ENCODE peak calls at places on chromosomes 7 and 10, in six cellular contexts. E is GM12891, D is H1, T is K562, M is HepG2, O is GM12878. Q is an unnamed sample.

GRCh38 chr10:22816298-22816653 is 101.9 kb upstream of the PIP4K2A start:
- DNase-seq in E (no peak), D (no peak), T (no peak), M (no peak), O (no peak), Q (no peak)

GRCh38 chr10:167383-167782 is 32.1 kb downstream of the ZMYND11 start:
- DNase-seq in E (no peak), D (no peak), T (no peak), M (no peak), O (no peak), Q (no peak)

GRCh38 chr10:122044045-122044661 is 55.2 kb downstream of the TACC2 start:
- DNase-seq in E (no peak), D (no peak), T (no peak), M (peak; percentile 76), O (no peak), Q (no peak)

GRCh38 chr10:98608417-98608816 is 161.7 kb upstream of the HPS1 start:
- DNase-seq in E (no peak), D (no peak), T (no peak), M (no peak), O (no peak), Q (no peak)

GRCh38 chr10:35592421-35592820 is 12.7 kb upstream of the GJD4 start:
- DNase-seq in E (no peak), D (no peak), T (no peak), M (no peak), O (no peak), Q (no peak)

GRCh38 chr7:7564323-7564780 is 2.3 kb upstream of the MIOS start:
- DNase-seq in E (no peak), D (no peak), T (no peak), M (no peak), O (no peak), Q (no peak)

GRCh38 chr7:134470864-134471263 is 12.0 kb upstream of the AKR1B1 start:
- DNase-seq in E (no peak), D (no peak), T (no peak), M (peak; percentile 47), O (no peak), Q (no peak)

GRCh38 chr10:126459878-126460481 is 71.7 kb upstream of the ADAM12 start:
- DNase-seq in E (no peak), D (no peak), T (no peak), M (peak; percentile 38), O (no peak), Q (no peak)

GRCh38 chr7:55260671-55261385 is 104.3 kb upstream of the LANCL2 start:
- DNase-seq in E (no peak), D (no peak), T (no peak), M (no peak), O (no peak), Q (no peak)

GRCh38 chr7:21671859-21672258 is 129.0 kb downstream of the DNAH11 start:
- DNase-seq in E (no peak), D (no peak), T (no peak), M (no peak), O (peak; percentile 15), Q (no peak)

GRCh38 chr10:30055094-30055701 is 4.2 kb downstream of the JCAD start:
- DNase-seq in E (no peak), D (no peak), T (no peak), M (no peak), O (no peak), Q (no peak)

GRCh38 chr10:113348694-113349093 is 204.2 kb upstream of the HABP2 start:
- DNase-seq in E (no peak), D (no peak), T (no peak), M (no peak), O (no peak), Q (no peak)

GRCh38 chr10:8738987-8739386 is 684.5 kb downstream of the GATA3 start:
- DNase-seq in E (no peak), D (no peak), T (no peak), M (no peak), O (no peak), Q (no peak)

GRCh38 chr10:88616250-88616977 is 29.9 kb downstream of the LIPJ start:
- DNase-seq in E (no peak), D (no peak), T (no peak), M (no peak), O (no peak), Q (no peak)

GRCh38 chr7:50806143-50806542 is 23.4 kb upstream of the GRB10 start:
- DNase-seq in E (no peak), D (no peak), T (no peak), M (no peak), O (no peak), Q (no peak)

GRCh38 chr10:95183451-95184230 is 10.4 kb upstream of the ACSM6 start:
- DNase-seq in E (peak; percentile 89), D (peak; percentile 51), T (peak; percentile 85), M (no peak), O (peak; percentile 27), Q (peak; percentile 87)
- TF ChIP-seq POLR2AphosphoS5 in E (no peak), D (peak; percentile 24), T (peak; percentile 44), M (no peak), O (no peak), Q (peak; percentile 25)

DNA sequence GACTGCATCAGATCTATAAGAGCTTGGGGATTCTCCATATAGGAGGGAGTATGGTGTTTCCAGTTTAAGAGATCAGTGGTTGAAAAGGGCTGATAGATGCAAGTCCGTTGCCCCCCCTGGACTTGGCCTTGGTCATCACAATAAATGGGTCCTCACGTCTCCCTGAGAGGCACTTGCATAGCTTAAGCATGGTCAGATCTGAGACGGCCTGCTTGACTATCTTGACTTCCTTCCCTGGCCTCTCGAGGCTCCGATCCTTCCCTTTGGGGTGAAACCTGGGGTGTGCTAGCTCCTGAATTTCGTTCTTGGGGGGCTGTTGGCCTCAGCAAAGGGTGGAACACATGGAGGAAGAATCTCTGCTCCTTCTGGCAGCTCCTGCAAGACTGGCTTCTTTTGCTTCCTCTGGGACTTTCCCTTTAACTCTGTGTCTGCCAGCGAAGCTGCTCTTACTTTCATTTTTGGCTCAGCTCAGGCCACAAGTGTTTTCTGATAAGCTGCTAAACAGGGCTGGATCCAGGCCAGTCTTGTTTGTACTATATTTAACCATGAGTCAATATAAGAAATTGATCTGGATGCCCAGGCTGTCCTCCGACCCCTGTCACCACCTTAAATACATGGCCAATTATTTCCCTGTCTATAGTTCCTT is 11.2 kb upstream of the ZNF485 start:
- DNase-seq in E (no peak), D (no peak), T (no peak), M (no peak), O (peak; percentile 84), Q (peak; percentile 34)
- TF ChIP-seq TAF1 in E (peak; percentile 49), D (no peak), T (no peak), M (no peak), O (peak; percentile 50), Q (no peak)

GRCh38 chr10:45000138-45000763 is 472 bp upstream of the ZNF22 start:
- DNase-seq in E (no peak), D (no peak), T (no peak), M (no peak), O (no peak), Q (no peak)
- TF ChIP-seq POLR2A in E (no peak), D (no peak), T (no peak), M (no peak), O (no peak), Q (no peak)

DNA sequence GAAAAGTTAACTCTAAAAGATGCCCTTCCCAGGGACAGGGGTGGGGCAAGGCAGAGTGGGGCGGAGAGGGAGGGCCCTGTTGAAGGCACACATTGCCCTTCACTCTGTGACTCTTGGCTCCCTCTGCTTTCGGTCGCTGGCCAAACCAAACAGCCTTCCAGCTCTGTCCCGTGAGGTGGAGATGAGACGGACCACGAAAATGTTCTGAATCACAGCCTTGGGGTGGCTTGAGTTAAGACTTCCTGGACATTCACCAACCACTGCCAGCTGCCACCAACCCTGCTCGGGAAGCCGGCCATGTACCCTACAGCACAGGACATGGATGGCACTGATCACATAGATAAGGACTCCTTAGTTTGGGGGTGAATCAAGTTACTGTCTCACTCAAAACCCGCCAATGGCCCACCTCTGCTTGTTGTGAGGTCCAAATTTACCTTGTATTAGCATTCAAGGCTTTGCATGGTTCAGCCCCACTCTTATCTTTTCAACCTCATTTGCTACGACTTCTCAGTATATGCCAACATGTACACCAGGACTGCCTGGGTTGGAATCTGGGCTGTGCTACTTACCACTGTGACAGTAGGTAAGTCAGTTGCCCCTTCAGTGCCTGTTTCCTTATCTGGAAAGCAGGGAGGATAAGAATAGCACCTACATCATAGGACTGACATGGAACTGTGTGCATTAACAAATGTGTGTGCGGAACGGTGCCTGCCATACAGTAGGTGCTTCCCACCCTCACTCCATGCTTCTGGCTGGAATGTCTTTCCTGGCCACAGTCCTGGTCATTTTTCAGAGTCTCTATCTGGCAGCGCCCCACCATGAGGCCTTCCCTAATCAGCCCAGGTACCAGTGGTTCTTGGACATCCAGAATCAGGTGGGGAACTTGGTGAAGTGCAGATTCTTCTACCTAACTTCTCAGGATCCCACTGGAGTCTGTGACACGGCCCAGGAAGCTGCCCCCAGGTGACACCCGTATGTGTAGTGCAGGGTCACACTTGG is 28.0 kb downstream of the ITPRIP start:
- DNase-seq in E (no peak), D (no peak), T (no peak), M (no peak), O (no peak), Q (no peak)
- TF ChIP-seq POLR2AphosphoS5 in E (peak; percentile 4), D (no peak), T (peak; percentile 25), M (no peak), O (peak; percentile 32), Q (peak; percentile 5)

DNA sequence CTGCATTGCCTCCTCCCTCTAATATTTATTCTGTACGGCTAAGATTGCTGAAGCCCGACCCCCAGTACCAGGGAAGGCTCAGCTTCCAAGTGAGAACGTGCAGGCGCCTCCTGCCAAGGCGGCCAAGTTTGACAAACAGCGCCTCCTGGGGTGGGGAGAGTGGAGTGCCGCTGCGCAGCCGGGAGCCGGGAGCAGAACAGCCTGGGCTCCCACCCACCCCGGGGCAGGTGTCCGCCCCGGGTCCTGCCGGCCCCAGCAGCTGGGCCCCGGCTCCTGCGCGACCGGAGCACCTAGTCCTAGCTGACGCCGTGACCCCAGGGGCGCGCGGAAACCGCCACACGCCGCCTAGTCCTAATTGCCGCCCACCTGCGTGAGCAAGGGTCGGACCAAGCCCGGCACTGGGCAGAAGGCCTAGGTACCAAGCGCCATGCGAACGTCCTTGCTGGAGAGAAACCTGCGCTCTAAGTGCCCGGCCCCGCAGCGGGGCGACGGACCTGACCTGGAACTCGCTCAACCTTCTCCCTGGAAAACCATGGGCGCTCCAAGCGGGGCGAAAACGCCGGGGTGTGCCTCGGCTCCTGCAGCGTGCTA is 5.0 kb upstream of the EBF3 start:
- DNase-seq in E (no peak), D (no peak), T (no peak), M (peak; percentile 9), O (no peak), Q (no peak)
- TF ChIP-seq TAF1 in E (no peak), D (no peak), T (no peak), M (no peak), O (no peak), Q (no peak)

GRCh38 chr7:5553298-5553877 is 129.8 kb upstream of the TNRC18 start:
- DNase-seq in E (no peak), D (no peak), T (peak; percentile 54), M (no peak), O (no peak), Q (no peak)
- TF ChIP-seq POLR2A in E (no peak), D (no peak), T (no peak), M (no peak), O (no peak), Q (no peak)